ENCODE peak calls at places on chromosomes 5 and 9, in nine cellular contexts. One of them, this sample, is unnamed.

GRCh38 chr9:105305834-105306233 is 61.4 kb downstream of the SLC44A1 start:
- DNase-seq in choroid plexus epithelial cell: no peak
- DNase-seq in CD8-positive, alpha-beta T cell: no peak
- DNase-seq in heart left ventricle: no peak
- DNase-seq in upper lobe of right lung: no peak
- DNase-seq in AG04450: no peak
- DNase-seq in left ventricle myocardium inferior: no peak
- DNase-seq in sigmoid colon: no peak
- DNase-seq in psoas muscle: no peak
- DNase-seq in this sample: no peak

GRCh38 chr9:93365427-93366118 is 85.9 kb upstream of the FAM120A start:
- DNase-seq in choroid plexus epithelial cell: no peak
- DNase-seq in CD8-positive, alpha-beta T cell: no peak
- DNase-seq in heart left ventricle: no peak
- DNase-seq in upper lobe of right lung: no peak
- DNase-seq in AG04450: no peak
- DNase-seq in left ventricle myocardium inferior: no peak
- DNase-seq in sigmoid colon: no peak
- DNase-seq in psoas muscle: no peak
- DNase-seq in this sample: no peak

GRCh38 chr9:134964686-134965085 is 47.0 kb upstream of the FCN1 start:
- DNase-seq in choroid plexus epithelial cell: no peak
- DNase-seq in CD8-positive, alpha-beta T cell: no peak
- DNase-seq in heart left ventricle: no peak
- DNase-seq in upper lobe of right lung: peak; percentile 11
- DNase-seq in AG04450: no peak
- DNase-seq in left ventricle myocardium inferior: no peak
- DNase-seq in sigmoid colon: peak; percentile 33
- DNase-seq in psoas muscle: no peak
- DNase-seq in this sample: no peak

GRCh38 chr9:125965421-125965820 is 218.2 kb downstream of the PBX3 start:
- DNase-seq in choroid plexus epithelial cell: no peak
- DNase-seq in CD8-positive, alpha-beta T cell: no peak
- DNase-seq in heart left ventricle: no peak
- DNase-seq in upper lobe of right lung: no peak
- DNase-seq in AG04450: no peak
- DNase-seq in left ventricle myocardium inferior: no peak
- DNase-seq in sigmoid colon: no peak
- DNase-seq in psoas muscle: no peak
- DNase-seq in this sample: no peak

GRCh38 chr5:42994285-42995151 is 45.6 kb downstream of the ANXA2R start:
- DNase-seq in choroid plexus epithelial cell: peak; percentile 96
- DNase-seq in CD8-positive, alpha-beta T cell: peak; percentile 79
- DNase-seq in heart left ventricle: peak; percentile 89
- DNase-seq in upper lobe of right lung: peak; percentile 87
- DNase-seq in AG04450: peak; percentile 81
- DNase-seq in left ventricle myocardium inferior: peak; percentile 85
- DNase-seq in sigmoid colon: peak; percentile 90
- DNase-seq in psoas muscle: peak; percentile 86
- DNase-seq in this sample: peak; percentile 96

GRCh38 chr9:100206899-100207298 is 107.9 kb downstream of the INVS start:
- DNase-seq in choroid plexus epithelial cell: no peak
- DNase-seq in CD8-positive, alpha-beta T cell: no peak
- DNase-seq in heart left ventricle: peak; percentile 32
- DNase-seq in upper lobe of right lung: no peak
- DNase-seq in AG04450: no peak
- DNase-seq in left ventricle myocardium inferior: no peak
- DNase-seq in sigmoid colon: no peak
- DNase-seq in psoas muscle: no peak
- DNase-seq in this sample: peak; percentile 48

GRCh38 chr9:126613656-126614055 is at the start of gene LMX1B:
- DNase-seq in choroid plexus epithelial cell: peak; percentile 20
- DNase-seq in CD8-positive, alpha-beta T cell: no peak
- DNase-seq in heart left ventricle: peak; percentile 64
- DNase-seq in upper lobe of right lung: peak; percentile 66
- DNase-seq in AG04450: no peak
- DNase-seq in left ventricle myocardium inferior: peak; percentile 72
- DNase-seq in sigmoid colon: no peak
- DNase-seq in psoas muscle: peak; percentile 67
- DNase-seq in this sample: peak; percentile 34

GRCh38 chr9:23850242-23851023 is 24.4 kb upstream of the ELAVL2 start:
- DNase-seq in choroid plexus epithelial cell: no peak
- DNase-seq in CD8-positive, alpha-beta T cell: no peak
- DNase-seq in heart left ventricle: no peak
- DNase-seq in upper lobe of right lung: no peak
- DNase-seq in AG04450: no peak
- DNase-seq in left ventricle myocardium inferior: no peak
- DNase-seq in sigmoid colon: no peak
- DNase-seq in psoas muscle: no peak
- DNase-seq in this sample: no peak

GRCh38 chr9:557601-558201 is 283.8 kb upstream of the DMRT1 start:
- DNase-seq in choroid plexus epithelial cell: no peak
- DNase-seq in CD8-positive, alpha-beta T cell: no peak
- DNase-seq in heart left ventricle: no peak
- DNase-seq in upper lobe of right lung: no peak
- DNase-seq in AG04450: no peak
- DNase-seq in left ventricle myocardium inferior: no peak
- DNase-seq in sigmoid colon: no peak
- DNase-seq in psoas muscle: no peak
- DNase-seq in this sample: peak; percentile 11

GRCh38 chr5:134111741-134112647 is 2.5 kb upstream of the TCF7 start:
- DNase-seq in choroid plexus epithelial cell: peak; percentile 37
- DNase-seq in CD8-positive, alpha-beta T cell: no peak
- DNase-seq in heart left ventricle: no peak
- DNase-seq in upper lobe of right lung: no peak
- DNase-seq in AG04450: no peak
- DNase-seq in left ventricle myocardium inferior: no peak
- DNase-seq in sigmoid colon: no peak
- DNase-seq in psoas muscle: no peak
- DNase-seq in this sample: no peak

GRCh38 chr5:58241383-58241782 is 218.5 kb downstream of the PLK2 start:
- DNase-seq in choroid plexus epithelial cell: no peak
- DNase-seq in CD8-positive, alpha-beta T cell: no peak
- DNase-seq in heart left ventricle: peak; percentile 75
- DNase-seq in upper lobe of right lung: no peak
- DNase-seq in AG04450: no peak
- DNase-seq in left ventricle myocardium inferior: no peak
- DNase-seq in sigmoid colon: no peak
- DNase-seq in psoas muscle: no peak
- DNase-seq in this sample: peak; percentile 58

GRCh38 chr5:6396836-6397535 is 18.6 kb upstream of the MED10 start:
- DNase-seq in choroid plexus epithelial cell: no peak
- DNase-seq in CD8-positive, alpha-beta T cell: no peak
- DNase-seq in heart left ventricle: no peak
- DNase-seq in upper lobe of right lung: no peak
- DNase-seq in AG04450: no peak
- DNase-seq in left ventricle myocardium inferior: no peak
- DNase-seq in sigmoid colon: no peak
- DNase-seq in psoas muscle: no peak
- DNase-seq in this sample: no peak

GRCh38 chr9:134418986-134419683 is 92.9 kb downstream of the RXRA start:
- DNase-seq in choroid plexus epithelial cell: no peak
- DNase-seq in CD8-positive, alpha-beta T cell: no peak
- DNase-seq in heart left ventricle: no peak
- DNase-seq in upper lobe of right lung: no peak
- DNase-seq in AG04450: no peak
- DNase-seq in left ventricle myocardium inferior: no peak
- DNase-seq in sigmoid colon: no peak
- DNase-seq in psoas muscle: no peak
- DNase-seq in this sample: no peak

GRCh38 chr5:181217111-181217804 is 5.8 kb upstream of the TRIM41 start:
- DNase-seq in choroid plexus epithelial cell: peak; percentile 60
- DNase-seq in CD8-positive, alpha-beta T cell: no peak
- DNase-seq in heart left ventricle: no peak
- DNase-seq in upper lobe of right lung: peak; percentile 77
- DNase-seq in AG04450: no peak
- DNase-seq in left ventricle myocardium inferior: peak; percentile 53
- DNase-seq in sigmoid colon: peak; percentile 80
- DNase-seq in psoas muscle: peak; percentile 58
- DNase-seq in this sample: peak; percentile 62

GRCh38 chr5:142080248-142080647 is 28.3 kb upstream of the NDFIP1 start:
- DNase-seq in choroid plexus epithelial cell: no peak
- DNase-seq in CD8-positive, alpha-beta T cell: no peak
- DNase-seq in heart left ventricle: no peak
- DNase-seq in upper lobe of right lung: no peak
- DNase-seq in AG04450: no peak
- DNase-seq in left ventricle myocardium inferior: no peak
- DNase-seq in sigmoid colon: no peak
- DNase-seq in psoas muscle: no peak
- DNase-seq in this sample: no peak

GRCh38 chr9:10274983-10275382 is 337.8 kb downstream of the PTPRD start:
- DNase-seq in choroid plexus epithelial cell: peak; percentile 23
- DNase-seq in CD8-positive, alpha-beta T cell: no peak
- DNase-seq in heart left ventricle: no peak
- DNase-seq in upper lobe of right lung: no peak
- DNase-seq in AG04450: no peak
- DNase-seq in left ventricle myocardium inferior: no peak
- DNase-seq in sigmoid colon: no peak
- DNase-seq in psoas muscle: no peak
- DNase-seq in this sample: no peak

GRCh38 chr5:77163453-77163852 is 47.0 kb upstream of the PDE8B start:
- DNase-seq in choroid plexus epithelial cell: no peak
- DNase-seq in CD8-positive, alpha-beta T cell: no peak
- DNase-seq in heart left ventricle: no peak
- DNase-seq in upper lobe of right lung: no peak
- DNase-seq in AG04450: no peak
- DNase-seq in left ventricle myocardium inferior: no peak
- DNase-seq in sigmoid colon: no peak
- DNase-seq in psoas muscle: no peak
- DNase-seq in this sample: no peak

GRCh38 chr9:110095238-110095637 is 112.7 kb downstream of the C9orf152 start:
- DNase-seq in choroid plexus epithelial cell: peak; percentile 92
- DNase-seq in CD8-positive, alpha-beta T cell: no peak
- DNase-seq in heart left ventricle: no peak
- DNase-seq in upper lobe of right lung: no peak
- DNase-seq in AG04450: no peak
- DNase-seq in left ventricle myocardium inferior: no peak
- DNase-seq in sigmoid colon: no peak
- DNase-seq in psoas muscle: no peak
- DNase-seq in this sample: no peak

GRCh38 chr5:154415114-154415513 is 30.7 kb upstream of the SAP30L start:
- DNase-seq in choroid plexus epithelial cell: no peak
- DNase-seq in CD8-positive, alpha-beta T cell: no peak
- DNase-seq in heart left ventricle: no peak
- DNase-seq in upper lobe of right lung: no peak
- DNase-seq in AG04450: no peak
- DNase-seq in left ventricle myocardium inferior: no peak
- DNase-seq in sigmoid colon: no peak
- DNase-seq in psoas muscle: no peak
- DNase-seq in this sample: no peak

GRCh38 chr5:69217732-69218568 is 16.7 kb upstream of the CDK7 start:
- DNase-seq in choroid plexus epithelial cell: peak; percentile 95
- DNase-seq in CD8-positive, alpha-beta T cell: peak; percentile 64
- DNase-seq in heart left ventricle: peak; percentile 98
- DNase-seq in upper lobe of right lung: peak; percentile 99
- DNase-seq in AG04450: peak; percentile 73
- DNase-seq in left ventricle myocardium inferior: peak; percentile 91
- DNase-seq in sigmoid colon: peak; percentile 98
- DNase-seq in psoas muscle: peak; percentile 98
- DNase-seq in this sample: peak; percentile 91
- TF ChIP-seq CTCF in choroid plexus epithelial cell: peak; percentile 30
- TF ChIP-seq CTCF in CD8-positive, alpha-beta T cell: no peak
- TF ChIP-seq CTCF in heart left ventricle: peak; percentile 26
- TF ChIP-seq CTCF in upper lobe of right lung: peak; percentile 33
- TF ChIP-seq CTCF in AG04450: peak; percentile 26
- TF ChIP-seq CTCF in left ventricle myocardium inferior: peak; percentile 61
- TF ChIP-seq CTCF in sigmoid colon: peak; percentile 61
- TF ChIP-seq CTCF in psoas muscle: peak; percentile 26
- TF ChIP-seq CTCF in this sample: peak; percentile 14

GRCh38 chr5:62686692-62687091 is 108.1 kb downstream of the LRRC70 start:
- DNase-seq in choroid plexus epithelial cell: no peak
- DNase-seq in CD8-positive, alpha-beta T cell: no peak
- DNase-seq in heart left ventricle: no peak
- DNase-seq in upper lobe of right lung: no peak
- DNase-seq in AG04450: no peak
- DNase-seq in left ventricle myocardium inferior: no peak
- DNase-seq in sigmoid colon: no peak
- DNase-seq in psoas muscle: no peak
- DNase-seq in this sample: no peak
- H3K4me3 ChIP-seq in choroid plexus epithelial cell: no peak overlapping the region
- H3K4me3 ChIP-seq in CD8-positive, alpha-beta T cell: no peak overlapping the region
- H3K4me3 ChIP-seq in heart left ventricle: no peak overlapping the region
- H3K4me3 ChIP-seq in upper lobe of right lung: no peak overlapping the region
- H3K4me3 ChIP-seq in AG04450: no peak overlapping the region
- H3K4me3 ChIP-seq in left ventricle myocardium inferior: no peak overlapping the region
- H3K4me3 ChIP-seq in sigmoid colon: no peak overlapping the region
- H3K4me3 ChIP-seq in psoas muscle: no peak overlapping the region
- H3K4me3 ChIP-seq in this sample: no peak overlapping the region

DNA sequence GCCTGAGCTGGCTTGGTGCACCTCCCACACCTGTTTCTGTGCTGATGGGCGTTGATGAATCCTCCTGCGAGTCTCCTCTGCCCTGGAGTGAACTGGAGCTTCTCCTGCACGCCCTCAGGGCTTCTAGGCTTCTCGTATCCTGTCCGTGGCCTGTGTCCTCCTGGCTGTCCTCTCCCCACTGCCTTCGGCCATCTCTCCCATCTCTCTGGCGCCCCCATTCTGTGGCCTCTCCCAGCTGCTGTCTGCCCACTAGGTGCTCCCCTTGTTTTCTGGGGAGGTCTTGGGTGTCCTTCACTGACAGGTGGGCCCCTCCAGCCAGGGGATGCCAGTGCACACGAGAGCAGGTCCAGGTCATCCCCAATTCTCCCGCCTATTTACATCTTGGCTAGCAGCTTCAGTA is 28.8 kb downstream of the AHRR start:
- DNase-seq in choroid plexus epithelial cell: no peak
- DNase-seq in CD8-positive, alpha-beta T cell: no peak
- DNase-seq in heart left ventricle: no peak
- DNase-seq in upper lobe of right lung: no peak
- DNase-seq in AG04450: no peak
- DNase-seq in left ventricle myocardium inferior: no peak
- DNase-seq in sigmoid colon: no peak
- DNase-seq in psoas muscle: no peak
- DNase-seq in this sample: no peak
- TF ChIP-seq CTCF in choroid plexus epithelial cell: peak; percentile 33
- TF ChIP-seq CTCF in CD8-positive, alpha-beta T cell: no peak
- TF ChIP-seq CTCF in heart left ventricle: no peak
- TF ChIP-seq CTCF in upper lobe of right lung: no peak
- TF ChIP-seq CTCF in AG04450: no peak
- TF ChIP-seq CTCF in left ventricle myocardium inferior: no peak
- TF ChIP-seq CTCF in sigmoid colon: no peak
- TF ChIP-seq CTCF in psoas muscle: no peak
- TF ChIP-seq CTCF in this sample: peak; percentile 10

DNA sequence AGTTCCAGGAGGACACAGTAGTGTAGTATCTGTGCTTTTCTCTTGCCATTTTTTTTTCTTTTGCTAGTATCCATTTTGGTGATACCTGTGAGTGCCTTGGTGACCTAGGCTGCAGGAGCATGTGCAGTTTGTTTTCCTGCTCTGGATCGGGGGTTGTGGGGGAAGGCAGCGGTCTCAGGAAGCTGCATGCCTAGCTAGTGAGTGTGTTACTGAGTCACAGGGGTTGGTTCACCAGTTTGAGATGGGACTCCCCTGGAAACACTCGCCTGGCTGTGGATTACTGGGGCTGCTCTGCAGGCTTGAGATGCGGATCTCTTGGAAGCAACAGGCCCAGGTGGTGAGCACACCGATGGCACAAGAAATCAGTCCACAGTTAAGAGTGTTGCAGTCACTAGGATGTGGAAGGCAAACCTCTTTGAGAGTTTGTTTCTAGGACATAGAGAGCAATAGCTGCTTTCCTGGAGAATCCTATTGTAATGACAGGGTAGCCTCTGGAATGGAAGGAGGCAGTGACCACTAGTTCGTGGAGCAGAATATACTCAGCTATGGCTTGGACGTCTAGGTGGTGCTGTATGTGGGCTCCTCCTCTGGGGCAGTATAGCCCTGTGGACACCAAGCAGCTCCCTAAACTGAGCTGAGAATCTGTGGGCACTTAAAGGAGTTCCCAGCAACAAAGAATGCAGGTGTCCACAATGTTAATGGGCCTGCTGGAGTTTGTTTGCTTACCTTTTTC is 20.0 kb upstream of the SPATA31E1 start:
- DNase-seq in choroid plexus epithelial cell: peak; percentile 70
- DNase-seq in CD8-positive, alpha-beta T cell: no peak
- DNase-seq in heart left ventricle: no peak
- DNase-seq in upper lobe of right lung: no peak
- DNase-seq in AG04450: peak; percentile 42
- DNase-seq in left ventricle myocardium inferior: no peak
- DNase-seq in sigmoid colon: no peak
- DNase-seq in psoas muscle: no peak
- DNase-seq in this sample: peak; percentile 85
- H3K4me3 ChIP-seq in choroid plexus epithelial cell: no peak overlapping the region
- H3K4me3 ChIP-seq in CD8-positive, alpha-beta T cell: no peak overlapping the region
- H3K4me3 ChIP-seq in heart left ventricle: no peak overlapping the region
- H3K4me3 ChIP-seq in upper lobe of right lung: no peak overlapping the region
- H3K4me3 ChIP-seq in AG04450: no peak overlapping the region
- H3K4me3 ChIP-seq in left ventricle myocardium inferior: no peak overlapping the region
- H3K4me3 ChIP-seq in sigmoid colon: no peak overlapping the region
- H3K4me3 ChIP-seq in psoas muscle: no peak overlapping the region
- H3K4me3 ChIP-seq in this sample: no peak overlapping the region

This sample was measured in cardiac fibroblast.